ENCODE peak calls at places on chromosomes 3 and 15, in eight cellular contexts. S, X, Z, T, O, R, F and W are unnamed samples.

GRCh38 chr15:47663106-47663505 is 54.2 kb upstream of the SEMA6D start:
- DNase-seq in S (no peak), X (no peak), Z (no peak), T (no peak), O (no peak), R (no peak), F (no peak), W (no peak)

GRCh38 chr3:22103423-22103822 is 352.4 kb upstream of the ZNF385D start:
- DNase-seq in S (no peak), X (no peak), Z (no peak), T (no peak), O (no peak), R (no peak), F (no peak), W (no peak)

GRCh38 chr3:21544076-21544462 is 206.9 kb downstream of the ZNF385D start:
- DNase-seq in S (no peak), X (no peak), Z (no peak), T (no peak), O (no peak), R (no peak), F (no peak), W (peak)

GRCh38 chr3:140863481-140864084 is 78.1 kb upstream of the SLC25A36 start:
- DNase-seq in S (peak), X (peak), Z (peak), T (peak), O (peak), R (peak), F (peak), W (peak)

GRCh38 chr3:64141476-64141875 is 83.8 kb downstream of the PRICKLE2 start:
- DNase-seq in S (no peak), X (no peak), Z (no peak), T (no peak), O (no peak), R (no peak), F (no peak), W (no peak)

GRCh38 chr3:175399156-175399840 is 540.2 kb downstream of the NAALADL2 start:
- DNase-seq in S (no peak), X (no peak), Z (no peak), T (no peak), O (no peak), R (peak), F (no peak), W (no peak)

GRCh38 chr3:158539414-158540014 is 31.5 kb upstream of the MLF1 start:
- DNase-seq in S (peak), X (peak), Z (peak), T (no peak), O (peak), R (peak), F (peak), W (peak)

GRCh38 chr3:126851934-126852333 is 131.0 kb upstream of the PLXNA1 start:
- DNase-seq in S (no peak), X (no peak), Z (no peak), T (no peak), O (no peak), R (no peak), F (no peak), W (no peak)

GRCh38 chr3:126264952-126265351 is 84.6 kb upstream of the ALDH1L1 start:
- DNase-seq in S (no peak), X (no peak), Z (no peak), T (no peak), O (no peak), R (no peak), F (no peak), W (no peak)

GRCh38 chr3:94307588-94307987 is 244.7 kb downstream of the NSUN3 start:
- DNase-seq in S (no peak), X (no peak), Z (no peak), T (no peak), O (no peak), R (no peak), F (no peak), W (no peak)

GRCh38 chr3:128487813-128488635 is 5.0 kb downstream of the GATA2 start:
- DNase-seq in S (peak), X (peak), Z (peak), T (peak), O (peak), R (peak), F (peak), W (no peak)
- H3K4me3 ChIP-seq in S (peak), X (peak), Z (peak), T (peak), O (peak), R (peak), F (peak), W (peak)

GRCh38 chr3:146152841-146153240 is 8.1 kb downstream of the PLOD2 start:
- DNase-seq in S (no peak), X (no peak), Z (no peak), T (no peak), O (no peak), R (peak), F (no peak), W (no peak)
- H3K4me3 ChIP-seq in S (no peak), X (no peak), Z (no peak), T (no peak), O (no peak), R (no peak), F (no peak), W (no peak)

GRCh38 chr15:51526955-51527354 is 95.6 kb downstream of the DMXL2 start:
- DNase-seq in S (no peak), X (no peak), Z (no peak), T (no peak), O (no peak), R (no peak), F (no peak), W (no peak)
- H3K4me3 ChIP-seq in S (no peak), X (no peak), Z (no peak), T (no peak), O (no peak), R (no peak), F (no peak), W (no peak)

GRCh38 chr3:86109434-86109833 is 881.5 kb downstream of the VGLL3 start:
- DNase-seq in S (no peak), X (no peak), Z (no peak), T (no peak), O (no peak), R (no peak), F (no peak), W (no peak)

GRCh38 chr3:86104154-86104553 is 886.8 kb downstream of the VGLL3 start:
- DNase-seq in S (no peak), X (no peak), Z (no peak), T (no peak), O (no peak), R (no peak), F (no peak), W (no peak)
- H3K4me3 ChIP-seq in S (no peak), X (no peak), Z (no peak), T (no peak), O (no peak), R (no peak), F (no peak), W (no peak)

GRCh38 chr15:98872777-98873176 is 134.8 kb downstream of the PGPEP1L start:
- DNase-seq in S (no peak), X (no peak), Z (no peak), T (peak), O (no peak), R (no peak), F (no peak), W (no peak)
- H3K4me3 ChIP-seq in S (no peak), X (no peak), Z (no peak), T (peak), O (no peak), R (no peak), F (no peak), W (no peak)

DNA sequence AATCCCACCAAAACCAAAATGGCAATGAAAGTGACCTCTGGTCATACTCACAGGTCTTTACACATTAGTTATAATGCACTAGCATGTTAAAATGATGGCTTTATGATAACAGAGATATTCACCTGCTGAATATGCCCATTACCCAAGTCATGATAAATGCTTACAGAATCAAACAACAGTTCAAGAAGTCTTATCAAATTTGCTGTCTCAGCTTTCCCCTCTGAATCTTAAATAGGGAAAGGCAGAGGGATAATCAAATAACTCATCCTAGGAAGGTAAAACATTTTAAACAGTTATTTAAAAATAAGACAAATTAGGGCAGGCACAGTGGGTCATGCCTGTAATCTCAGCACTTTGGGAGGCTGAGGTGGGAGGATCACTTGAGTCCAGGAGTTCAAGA is 52.8 kb upstream of the CRBN start:
- DNase-seq in S (no peak), X (no peak), Z (no peak), T (no peak), O (no peak), R (no peak), F (no peak), W (no peak)
- H3K4me3 ChIP-seq in S (no peak), X (no peak), Z (no peak), T (no peak), O (no peak), R (no peak), F (no peak), W (no peak)

GRCh38 chr15:41493205-41493901 is at the start of gene ITPKA:
- DNase-seq in S (peak), X (peak), Z (peak), T (peak), O (no peak), R (peak), F (peak), W (peak)

GRCh38 chr15:41493902-41494189 is 172 bp downstream of the ITPKA start:
- DNase-seq in S (no peak), X (no peak), Z (no peak), T (no peak), O (no peak), R (no peak), F (no peak), W (no peak)

GRCh38 chr15:41494190-41494921 is 682 bp downstream of the ITPKA start:
- DNase-seq in S (no peak), X (peak), Z (peak), T (no peak), O (no peak), R (peak), F (peak), W (no peak)

GRCh38 chr15:41494922-41495735 is 1.5 kb downstream of the ITPKA start:
- DNase-seq in S (no peak), X (peak), Z (peak), T (no peak), O (no peak), R (peak), F (no peak), W (no peak)

DNA sequence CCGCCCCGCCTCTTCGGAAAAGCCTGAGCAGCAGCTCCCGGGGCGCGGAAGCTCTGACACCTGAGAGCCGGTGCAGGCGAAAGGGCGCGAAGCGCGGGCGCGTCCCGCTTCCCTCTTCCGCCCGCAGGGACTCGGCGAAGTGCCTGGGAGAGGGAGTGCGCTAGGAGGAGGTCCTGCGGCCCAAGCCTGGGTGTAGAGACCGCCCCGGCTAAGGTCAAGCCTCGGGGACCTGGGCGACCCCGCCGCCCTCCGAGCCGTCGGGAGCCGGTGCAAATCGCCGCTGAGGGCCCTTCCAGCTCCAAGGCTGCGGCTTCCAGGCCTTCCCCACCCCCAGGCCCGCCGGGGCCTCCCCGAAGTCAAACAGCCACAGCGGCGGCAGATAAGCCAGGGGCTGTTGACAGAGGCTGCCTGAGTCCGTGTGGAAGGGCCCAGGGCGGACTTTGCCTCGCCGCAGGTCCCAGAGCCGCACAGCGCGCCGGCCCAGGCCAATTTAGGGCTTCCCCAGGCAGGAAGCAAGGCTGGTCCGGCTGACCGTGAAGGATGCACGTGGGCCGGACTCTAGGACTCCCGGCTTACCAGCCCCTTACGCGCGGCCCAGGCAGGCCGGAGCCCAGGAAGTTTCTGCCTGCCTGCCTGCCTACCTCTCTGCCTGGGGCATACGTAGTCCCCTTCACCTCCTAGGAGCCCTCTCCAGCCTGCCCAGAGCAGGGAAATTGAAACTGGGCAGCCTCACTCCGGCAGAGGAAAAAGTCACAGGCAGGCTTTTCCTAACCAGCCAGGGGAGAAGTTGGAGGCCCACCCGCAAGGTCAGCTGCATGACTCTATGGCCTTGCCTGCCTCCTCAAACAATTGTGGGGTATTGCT is 2.3 kb downstream of the ITPKA start:
- DNase-seq in S (no peak), X (peak), Z (no peak), T (no peak), O (no peak), R (peak), F (no peak), W (no peak)
- H3K4me3 ChIP-seq in S (no peak), X (peak), Z (peak), T (no peak), O (no peak), R (no peak), F (no peak), W (no peak)

GRCh38 chr3:119781330-119782198 is at the start of gene NR1I2:
- DNase-seq in S (no peak), X (peak), Z (no peak), T (no peak), O (no peak), R (no peak), F (no peak), W (no peak)
- H3K4me3 ChIP-seq in S (no peak), X (no peak), Z (no peak), T (no peak), O (no peak), R (no peak), F (no peak), W (no peak)

GRCh38 chr3:169146112-169146665 is 517.3 kb downstream of the MECOM start:
- DNase-seq in S (no peak), X (peak), Z (no peak), T (peak), O (no peak), R (peak), F (peak), W (no peak)
- H3K4me3 ChIP-seq in S (peak), X (peak), Z (no peak), T (peak), O (peak), R (peak), F (peak), W (no peak)

DNA sequence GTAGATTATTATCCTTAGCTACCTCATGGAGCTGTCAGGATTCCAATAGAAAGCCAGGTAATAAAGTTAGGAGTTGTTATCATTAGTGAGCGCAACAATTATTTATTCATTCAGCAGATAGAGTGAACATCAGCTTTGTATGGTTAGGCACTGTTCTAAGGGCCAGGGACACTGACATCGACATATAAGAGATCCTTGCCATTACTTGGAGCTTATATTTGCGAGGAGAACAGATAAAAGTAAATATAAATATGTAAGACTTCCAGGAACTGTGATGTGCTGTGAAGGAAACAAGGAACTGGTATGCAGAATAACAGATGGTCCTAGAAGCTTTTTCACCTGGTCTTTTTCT is 473 bp downstream of the LSM3 start:
- DNase-seq in S (no peak), X (no peak), Z (no peak), T (no peak), O (no peak), R (no peak), F (no peak), W (no peak)
- H3K4me3 ChIP-seq in S (peak), X (peak), Z (peak), T (peak), O (peak), R (peak), F (peak), W (peak)